ENCODE peak calls at places on chromosome 1, in five cellular contexts. V is IMR-90, A is GM12878, B is body of pancreas, P is uterus. L is an unnamed sample.

GRCh38 chr1:200899451-200899915 is 4.8 kb downstream of the INAVA start:
- DNase-seq in V (no peak), A (no peak), B (no peak), P (no peak), L (no peak)

GRCh38 chr1:21052034-21052433 is 124.7 kb downstream of the EIF4G3 start:
- DNase-seq in V (no peak), A (no peak), B (no peak), P (no peak), L (no peak)

GRCh38 chr1:234613992-234614584 is 4.1 kb upstream of the IRF2BP2 start:
- DNase-seq in V (no peak), A (no peak), B (no peak), P (no peak), L (no peak)

GRCh38 chr1:94048413-94049164 is 72.4 kb downstream of the ABCA4 start:
- DNase-seq in V (no peak), A (no peak), B (no peak), P (no peak), L (no peak)

GRCh38 chr1:205314986-205315618 is 6.4 kb downstream of the NUAK2 start:
- DNase-seq in V (no peak), A (no peak), B (no peak), P (no peak), L (no peak)

GRCh38 chr1:232005300-232005699 is 378.7 kb downstream of the DISC1 start:
- DNase-seq in V (no peak), A (no peak), B (no peak), P (no peak), L (no peak)

GRCh38 chr1:232227171-232227740 is 402.7 kb downstream of the SIPA1L2 start:
- DNase-seq in V (no peak), A (no peak), B (no peak), P (no peak), L (no peak)

GRCh38 chr1:108057536-108057935 is 92.6 kb upstream of the VAV3 start:
- DNase-seq in V (no peak), A (no peak), B (no peak), P (no peak), L (peak; percentile 28)

GRCh38 chr1:179087665-179088064 is 5.8 kb downstream of the TOR3A start:
- DNase-seq in V (no peak), A (no peak), B (peak; percentile 16), P (no peak), L (no peak)

GRCh38 chr1:98179159-98179558 is 258.3 kb upstream of the DPYD start:
- DNase-seq in V (no peak), A (no peak), B (no peak), P (no peak), L (no peak)

GRCh38 chr1:13781228-13781627 is 81.2 kb downstream of the PRDM2 start:
- DNase-seq in V (no peak), A (no peak), B (no peak), P (no peak), L (no peak)

GRCh38 chr1:64823691-64824476 is 79.0 kb downstream of the RAVER2 start:
- DNase-seq in V (peak; percentile 81), A (peak; percentile 11), B (peak; percentile 72), P (peak; percentile 77), L (peak; percentile 46)

GRCh38 chr1:71049951-71050598 is 2.5 kb upstream of the PTGER3 start:
- DNase-seq in V (peak; percentile 72), A (peak; percentile 25), B (peak; percentile 39), P (peak; percentile 29), L (no peak)

GRCh38 chr1:175922254-175922881 is 179.0 kb upstream of the TNR start:
- DNase-seq in V (no peak), A (no peak), B (no peak), P (no peak), L (no peak)

GRCh38 chr1:167227934-167228378 is 7.3 kb downstream of the POU2F1 start:
- DNase-seq in V (peak; percentile 18), A (no peak), B (no peak), P (no peak), L (no peak)

GRCh38 chr1:59699227-59699847 is 115.4 kb upstream of the HOOK1 start:
- DNase-seq in V (peak; percentile 57), A (no peak), B (peak; percentile 34), P (no peak), L (no peak)

GRCh38 chr1:61448934-61449368 is 276.0 kb downstream of the TM2D1 start:
- DNase-seq in V (no peak), A (no peak), B (peak; percentile 36), P (peak; percentile 85), L (peak; percentile 77)

GRCh38 chr1:248807067-248807737 is 18.5 kb downstream of the SH3BP5L start:
- DNase-seq in V (peak; percentile 39), A (no peak), B (peak; percentile 64), P (no peak), L (no peak)

GRCh38 chr1:231460614-231461013 is 38.5 kb upstream of the EGLN1 start:
- DNase-seq in V (no peak), A (peak; percentile 40), B (no peak), P (no peak), L (no peak)

GRCh38 chr1:236155841-236156503 is 13.6 kb downstream of the GPR137B start:
- DNase-seq in V (no peak), A (no peak), B (no peak), P (no peak), L (no peak)

GRCh38 chr1:236155399-236155767 is 13.0 kb downstream of the GPR137B start:
- DNase-seq in V (no peak), A (no peak), B (no peak), P (no peak), L (no peak)

GRCh38 chr1:236154671-236155398 is 12.5 kb downstream of the GPR137B start:
- DNase-seq in V (no peak), A (no peak), B (no peak), P (no peak), L (no peak)

GRCh38 chr1:236158719-236159118 is 16.4 kb downstream of the GPR137B start:
- DNase-seq in V (no peak), A (no peak), B (no peak), P (no peak), L (no peak)

GRCh38 chr1:236156512-236157208 is 14.3 kb downstream of the GPR137B start:
- DNase-seq in V (no peak), A (peak; percentile 99), B (no peak), P (no peak), L (no peak)
- TF ChIP-seq POLR2A in V (no peak), A (peak; percentile 67), B (no peak), P (no peak), L (no peak)

DNA sequence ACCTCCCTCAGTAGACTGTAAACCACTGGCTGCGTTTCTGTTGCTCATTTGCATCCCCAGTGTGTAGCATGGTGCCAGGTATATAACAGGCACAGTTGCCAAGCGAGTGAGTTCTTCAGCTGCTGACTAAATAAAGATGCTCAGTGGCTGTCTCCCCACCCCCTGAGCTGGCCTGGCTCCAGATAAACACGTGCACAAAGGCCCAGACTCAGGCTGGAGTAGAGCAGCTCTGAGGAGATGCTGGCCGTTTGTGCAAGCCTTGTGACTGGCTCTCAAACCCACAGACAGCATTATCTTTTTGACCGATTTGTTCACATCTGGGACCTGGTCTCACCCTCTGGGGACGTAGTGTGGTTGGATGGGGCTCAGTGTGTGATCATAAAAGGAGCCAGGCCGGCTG is 7.1 kb downstream of the CHRNB2 start:
- DNase-seq in V (peak; percentile 49), A (no peak), B (no peak), P (no peak), L (no peak)
- H3K27me3 ChIP-seq in V (peaks cover 20% of the 10 kb centered on the region), A (no peaks in the 10 kb centered on the region), B (no peaks in the 10 kb centered on the region), P (no peaks in the 10 kb centered on the region), L (no peaks in the 10 kb centered on the region)

GRCh38 chr1:17941396-17941795 is 166.2 kb upstream of the IGSF21 start:
- DNase-seq in V (no peak), A (no peak), B (no peak), P (no peak), L (no peak)
- TF ChIP-seq POLR2A in V (no peak), A (no peak), B (no peak), P (no peak), L (no peak)

DNA sequence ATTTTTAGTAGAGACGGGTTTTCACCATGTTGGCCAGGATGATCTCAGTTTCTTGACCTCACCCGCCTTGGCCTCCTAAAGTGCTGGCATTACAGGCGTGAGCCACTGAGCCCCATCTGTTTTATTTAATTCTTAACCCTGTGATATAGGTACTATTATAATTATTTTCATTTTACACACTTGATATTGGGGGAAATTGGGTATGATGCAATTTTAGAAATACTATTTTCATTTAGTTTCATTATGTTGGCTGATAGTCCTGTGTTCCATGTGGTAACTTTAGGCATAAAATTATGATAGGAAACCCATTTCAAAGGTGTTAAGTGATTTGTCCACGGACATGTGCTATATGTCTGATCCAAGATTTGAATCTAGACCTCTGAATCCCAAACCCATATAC is 61.1 kb downstream of the SPEN start:
- DNase-seq in V (no peak), A (no peak), B (no peak), P (no peak), L (no peak)
- H3K27me3 ChIP-seq in V (no peaks in the 10 kb centered on the region), A (no peaks in the 10 kb centered on the region), B (no peaks in the 10 kb centered on the region), P (no peaks in the 10 kb centered on the region), L (no peaks in the 10 kb centered on the region)

L was measured in gastrocnemius medialis.